ENCODE peak calls at places on chromosomes 2 and 18, in seven cellular contexts. O, P, K, J, C, I and F are unnamed samples.

GRCh38 chr2:190159453-190159852 is 96.9 kb upstream of the MSTN start:
- DNase-seq in I (no peak), K (no peak), P (no peak), O (no peak), J (no peak), C (no peak), F (peak)

GRCh38 chr18:42028232-42028832 is 73.3 kb downstream of the PIK3C3 start:
- DNase-seq in P (peak), J (peak), C (peak), O (no peak), K (no peak), I (no peak), F (no peak)

GRCh38 chr2:86485103-86485502 is 43.9 kb downstream of the KDM3A start:
- DNase-seq in I (no peak), P (no peak), K (no peak), C (no peak), O (no peak), J (no peak), F (no peak)

GRCh38 chr18:55452123-55452611 is 135.8 kb downstream of the TCF4 start:
- DNase-seq in J (no peak), C (no peak), K (no peak), I (no peak), P (no peak), O (no peak), F (peak)

GRCh38 chr2:120441744-120442471 is 96.0 kb downstream of the INHBB start:
- DNase-seq in K (no peak), C (peak), O (peak), I (no peak), J (no peak), P (peak), F (peak)

GRCh38 chr2:134659724-134660123 is 59.1 kb downstream of the TMEM163 start:
- DNase-seq in I (no peak), K (no peak), J (no peak), P (no peak), C (no peak), O (no peak), F (no peak)

GRCh38 chr2:228763600-228763999 is 507.5 kb downstream of the PID1 start:
- DNase-seq in I (no peak), O (no peak), J (no peak), C (no peak), K (no peak), P (no peak), F (no peak)

GRCh38 chr18:50559750-50560680 is at the start of gene MAPK4:
- DNase-seq in C (no peak), K (no peak), I (no peak), O (peak), P (peak), J (peak), F (peak)

GRCh38 chr2:28694364-28694763 is 57.3 kb upstream of the PPP1CB start:
- DNase-seq in P (no peak), J (no peak), I (no peak), K (no peak), O (no peak), C (no peak), F (no peak)

GRCh38 chr2:172693529-172694185 is 42.0 kb upstream of the RAPGEF4 start:
- DNase-seq in K (no peak), C (no peak), I (no peak), O (no peak), J (no peak), P (no peak), F (no peak)

GRCh38 chr2:128808462-128809255 is 490.0 kb upstream of the HS6ST1 start:
- DNase-seq in C (no peak), I (no peak), O (no peak), P (no peak), K (peak), J (no peak), F (peak)

GRCh38 chr2:233498126-233498525 is 68.5 kb downstream of the USP40 start:
- DNase-seq in C (no peak), O (no peak), J (no peak), P (no peak), I (no peak), K (no peak), F (no peak)

GRCh38 chr2:24919100-24919976 is 699 bp downstream of the ADCY3 start:
- DNase-seq in K (no peak), P (peak), J (peak), O (no peak), C (no peak), I (no peak), F (no peak)

GRCh38 chr18:78192044-78192443 is 787.6 kb upstream of the SALL3 start:
- DNase-seq in J (no peak), P (no peak), K (no peak), C (no peak), O (no peak), I (no peak), F (no peak)

GRCh38 chr18:10787293-10787901 is 261.6 kb downstream of the NAPG start:
- DNase-seq in P (peak), K (peak), O (peak), C (peak), I (peak), J (peak), F (peak)

GRCh38 chr2:37833420-37833819 is 91.7 kb upstream of the RMDN2 start:
- DNase-seq in O (no peak), K (no peak), J (no peak), P (no peak), C (no peak), I (no peak), F (no peak)

GRCh38 chr2:239157766-239158165 is 243.1 kb downstream of the HDAC4 start:
- DNase-seq in P (no peak), K (peak), C (no peak), I (no peak), J (peak), O (peak), F (peak)

GRCh38 chr2:240351826-240352426 is 83.5 kb upstream of the GPC1 start:
- DNase-seq in I (no peak), C (no peak), P (peak), K (no peak), O (no peak), J (no peak), F (no peak)

GRCh38 chr2:148607553-148607952 is 37.0 kb upstream of the EPC2 start:
- DNase-seq in I (no peak), C (no peak), K (no peak), J (no peak), P (no peak), O (no peak), F (no peak)

GRCh38 chr18:13613591-13614317 is 112.6 kb downstream of the FAM210A start:
- DNase-seq in K (no peak), J (no peak), P (no peak), C (no peak), I (no peak), O (no peak), F (no peak)

GRCh38 chr2:207188601-207189000 is 22.9 kb upstream of the KLF7 start:
- DNase-seq in O (no peak), P (no peak), I (no peak), C (no peak), K (no peak), J (no peak), F (peak)

GRCh38 chr2:62506421-62506750 is 391 bp upstream of the TMEM17 start:
- DNase-seq in I (peak), J (no peak), O (no peak), P (no peak), K (no peak), C (no peak), F (no peak)

GRCh38 chr2:232809349-232810124 is 33.2 kb upstream of the KCNJ13 start:
- DNase-seq in I (no peak), J (no peak), K (no peak), O (no peak), C (no peak), P (no peak), F (peak)

GRCh38 chr18:77133920-77134496 is 1.4 kb upstream of the MBP start:
- DNase-seq in I (no peak), P (peak), J (no peak), C (peak), O (no peak), K (no peak), F (no peak)

GRCh38 chr2:234914371-234915154 is 37.3 kb upstream of the SH3BP4 start:
- DNase-seq in K (no peak), O (no peak), J (no peak), I (no peak), P (no peak), C (peak), F (no peak)

GRCh38 chr2:218888341-218888740 is 7.7 kb downstream of the WNT10A start:
- DNase-seq in K (no peak), C (no peak), O (no peak), P (no peak), J (no peak), I (no peak), F (no peak)

GRCh38 chr18:26429535-26429934 is 118.8 kb downstream of the KCTD1 start:
- DNase-seq in I (no peak), J (no peak), P (peak), O (peak), C (peak), K (peak), F (no peak)

GRCh38 chr2:105804266-105804665 is 59.6 kb downstream of the NCK2 start:
- DNase-seq in O (no peak), K (no peak), J (no peak), C (no peak), I (no peak), P (peak), F (no peak)

GRCh38 chr2:142140434-142140845 is 9.6 kb upstream of the LRP1B start:
- DNase-seq in I (no peak), K (peak), P (no peak), O (no peak), C (peak), J (no peak), F (peak)

GRCh38 chr18:78561757-78562445 is 417.7 kb upstream of the SALL3 start:
- DNase-seq in J (no peak), O (no peak), P (no peak), C (no peak), I (no peak), K (no peak), F (no peak)

GRCh38 chr2:188394931-188395330 is 103.3 kb downstream of the GULP1 start:
- DNase-seq in C (no peak), I (no peak), K (no peak), O (no peak), J (no peak), P (no peak), F (no peak)

GRCh38 chr18:46915800-46916550 is 1.3 kb downstream of the PIAS2 start:
- DNase-seq in O (no peak), P (peak), J (no peak), I (no peak), K (no peak), C (no peak), F (no peak)

GRCh38 chr2:218229239-218229638 is 12.2 kb downstream of the ARPC2 start:
- DNase-seq in K (no peak), P (no peak), O (no peak), I (peak), J (no peak), C (no peak), F (no peak)

GRCh38 chr2:201915446-201915845 is 109.1 kb downstream of the CDK15 start:
- DNase-seq in J (no peak), I (no peak), C (no peak), O (no peak), P (no peak), K (no peak), F (no peak)

DNA sequence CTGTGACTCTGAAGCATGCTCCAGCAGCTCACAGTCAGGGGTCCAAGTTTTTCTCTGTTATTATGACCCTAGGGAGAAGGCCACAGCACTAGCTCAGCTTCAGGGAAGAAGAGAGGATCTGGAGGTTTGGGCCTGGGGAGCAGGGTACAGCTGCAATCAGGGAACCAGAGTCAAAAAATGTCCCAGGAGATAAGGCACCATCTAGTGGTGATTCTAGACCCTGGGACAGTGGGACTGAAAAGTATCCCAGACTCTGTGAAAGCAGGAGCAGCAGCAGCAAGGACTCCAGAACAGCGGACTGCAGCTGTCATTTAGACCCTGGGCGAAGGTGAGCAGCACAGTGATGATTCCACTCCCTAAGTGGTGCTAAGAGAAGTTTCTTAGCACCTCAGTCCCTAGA is 278.4 kb upstream of the DDX18 start:
- DNase-seq in P (no peak), C (peak), K (no peak), J (no peak), O (no peak), I (no peak), F (peak)
- TF ChIP-seq JUND in P (no peak), C (no peak), K (no peak), J (no peak), O (no peak), I (no peak), F (no peak)

GRCh38 chr2:3678212-3678611 is 20.2 kb downstream of the ALLC start:
- DNase-seq in O (no peak), P (no peak), I (no peak), K (no peak), C (no peak), J (no peak), F (no peak)
- TF ChIP-seq JUND in O (no peak), P (no peak), I (no peak), K (no peak), C (no peak), J (no peak), F (no peak)

GRCh38 chr18:48644029-48644428 is 105.2 kb downstream of the CTIF start:
- DNase-seq in P (no peak), J (no peak), I (no peak), C (no peak), K (no peak), O (no peak), F (no peak)

GRCh38 chr18:48645427-48646002 is 106.7 kb downstream of the CTIF start:
- DNase-seq in I (no peak), P (no peak), C (no peak), O (no peak), K (no peak), J (no peak), F (no peak)

GRCh38 chr18:48643262-48643661 is 104.4 kb downstream of the CTIF start:
- DNase-seq in J (no peak), O (no peak), C (no peak), I (no peak), K (no peak), P (no peak), F (no peak)

GRCh38 chr18:48649231-48649630 is 110.4 kb downstream of the CTIF start:
- DNase-seq in O (no peak), K (no peak), P (no peak), J (no peak), C (peak), I (no peak), F (no peak)
- TF ChIP-seq JUND in O (no peak), K (no peak), P (no peak), J (no peak), C (no peak), I (no peak), F (no peak)

DNA sequence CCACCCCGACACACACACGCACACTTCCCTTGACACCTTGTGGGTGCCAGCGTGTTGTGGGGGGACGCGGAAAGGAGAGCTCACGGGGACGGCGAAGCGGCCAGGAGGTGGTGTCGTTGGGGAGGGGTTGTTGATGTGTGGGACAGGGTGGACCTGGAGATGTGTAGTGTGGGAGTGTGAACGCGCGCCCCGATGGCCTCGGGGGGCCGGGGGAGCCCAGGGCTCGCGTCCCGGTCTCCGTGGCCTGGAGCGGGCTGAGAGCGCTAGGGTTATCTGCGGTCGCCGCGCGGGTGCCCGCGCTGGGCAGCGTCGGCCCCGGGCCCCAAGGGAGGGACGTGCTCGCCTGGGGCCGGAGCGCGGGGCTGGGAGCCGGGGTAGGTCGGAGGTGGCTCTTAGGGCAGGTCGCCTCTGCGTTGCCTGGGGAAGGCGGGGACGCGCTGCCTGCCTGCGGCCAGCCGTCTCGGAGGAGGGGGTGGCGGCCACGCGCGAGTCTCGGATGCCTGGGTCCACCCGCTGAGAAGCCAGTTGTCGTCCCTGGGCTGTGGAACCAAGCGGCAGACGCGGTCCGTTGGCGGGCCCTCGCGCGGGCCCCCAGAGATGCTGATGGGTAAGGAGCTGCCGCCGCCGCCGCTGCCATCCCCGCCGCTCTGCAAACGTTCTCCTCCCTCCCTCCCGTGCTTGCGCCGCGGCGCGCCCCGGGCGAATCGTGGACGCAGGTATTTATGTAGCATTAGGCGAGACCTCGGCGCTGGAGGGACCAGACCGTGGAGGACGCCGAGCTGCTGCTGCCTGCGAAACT is 1.6 kb downstream of the KLHL29 start:
- DNase-seq in J (no peak), I (no peak), O (peak), P (peak), C (no peak), K (no peak), F (no peak)
- TF ChIP-seq JUND in J (no peak), I (no peak), O (no peak), P (no peak), C (no peak), K (no peak), F (no peak)